ENCODE peak calls at places on chromosomes 3 and 15, in ten cellular contexts. G is fibroblast of lung; Z is ovary; H is choroid plexus epithelial cell; C is mesendoderm; P is kidney; T is A549; Y is lower leg skin; S is cardiac fibroblast; Q is naive thymus-derived CD4-positive, alpha-beta T cell. I is an unnamed sample.

GRCh38 chr15:26628071-26628470 is 144.8 kb downstream of the GABRB3 start:
- DNase-seq in P (no peak), S (no peak), T (peak; percentile 54), G (no peak), Q (no peak), Y (no peak), C (peak; percentile 33), Z (no peak), H (no peak), I (no peak)

GRCh38 chr3:189363856-189364255 is 192.1 kb downstream of the TPRG1 start:
- DNase-seq in P (no peak), T (no peak), Z (no peak), H (peak; percentile 25), Q (no peak), Y (no peak), C (no peak), S (peak; percentile 75), G (peak; percentile 57), I (no peak)

GRCh38 chr3:71803248-71803647 is 18.3 kb upstream of the PROK2 start:
- DNase-seq in Y (no peak), H (no peak), P (no peak), C (peak; percentile 41), T (no peak), Z (no peak), S (no peak), Q (no peak), G (no peak), I (no peak)

GRCh38 chr3:15113468-15113867 is 14.5 kb upstream of the RBSN start:
- DNase-seq in S (no peak), H (no peak), T (no peak), Z (no peak), G (no peak), P (no peak), C (no peak), Y (no peak), Q (no peak), I (no peak)

GRCh38 chr3:197541756-197542539 is 13.8 kb downstream of the BDH1 start:
- DNase-seq in S (peak; percentile 88), T (no peak), G (peak; percentile 72), Y (peak; percentile 87), Z (peak; percentile 49), H (peak; percentile 93), C (peak; percentile 85), P (no peak), Q (no peak), I (peak; percentile 81)

GRCh38 chr3:188282871-188283270 is 128.9 kb downstream of the LPP start:
- DNase-seq in P (no peak), Z (no peak), C (no peak), H (no peak), Y (no peak), T (no peak), S (no peak), Q (no peak), G (no peak), I (no peak)

GRCh38 chr15:100355342-100355741 is 13.6 kb upstream of the ADAMTS17 start:
- DNase-seq in S (no peak), T (no peak), H (no peak), Y (no peak), G (no peak), Q (no peak), Z (no peak), P (no peak), C (no peak), I (no peak)

GRCh38 chr15:60721706-60722105 is 242.8 kb upstream of the ICE2 start:
- DNase-seq in C (no peak), Y (no peak), G (peak; percentile 64), Q (no peak), T (no peak), P (no peak), H (peak; percentile 62), Z (no peak), S (no peak), I (no peak)

GRCh38 chr3:42749753-42750231 is 23.3 kb downstream of the CCDC13 start:
- DNase-seq in Q (no peak), P (no peak), G (peak; percentile 30), T (peak; percentile 28), Z (no peak), C (peak; percentile 92), H (peak; percentile 43), S (peak; percentile 15), Y (peak; percentile 81), I (no peak)

GRCh38 chr3:8488436-8488835 is 13.2 kb upstream of the LMCD1 start:
- DNase-seq in S (no peak), Z (no peak), T (peak; percentile 35), Q (no peak), P (no peak), Y (no peak), G (no peak), H (peak; percentile 6), C (no peak), I (no peak)

GRCh38 chr3:77489216-77489615 is 449.3 kb downstream of the ROBO2 start:
- DNase-seq in P (no peak), C (peak; percentile 32), G (no peak), S (no peak), Y (no peak), Z (no peak), H (peak; percentile 2), T (no peak), Q (no peak), I (no peak)

GRCh38 chr3:64574194-64574593 is 113.6 kb downstream of the ADAMTS9 start:
- DNase-seq in C (no peak), T (no peak), S (no peak), Y (no peak), H (no peak), Z (no peak), G (no peak), Q (no peak), P (no peak), I (no peak)

GRCh38 chr3:72288955-72289707 is 504.2 kb upstream of the PROK2 start:
- DNase-seq in G (peak; percentile 71), S (peak; percentile 84), Z (no peak), P (peak; percentile 78), C (peak; percentile 34), H (peak; percentile 63), Y (peak; percentile 87), Q (no peak), T (no peak), I (no peak)

GRCh38 chr15:68114356-68114755 is 60.2 kb downstream of the PIAS1 start:
- DNase-seq in S (peak; percentile 23), Q (no peak), G (peak; percentile 40), Z (no peak), C (no peak), T (no peak), Y (no peak), P (no peak), H (peak; percentile 61), I (no peak)

DNA sequence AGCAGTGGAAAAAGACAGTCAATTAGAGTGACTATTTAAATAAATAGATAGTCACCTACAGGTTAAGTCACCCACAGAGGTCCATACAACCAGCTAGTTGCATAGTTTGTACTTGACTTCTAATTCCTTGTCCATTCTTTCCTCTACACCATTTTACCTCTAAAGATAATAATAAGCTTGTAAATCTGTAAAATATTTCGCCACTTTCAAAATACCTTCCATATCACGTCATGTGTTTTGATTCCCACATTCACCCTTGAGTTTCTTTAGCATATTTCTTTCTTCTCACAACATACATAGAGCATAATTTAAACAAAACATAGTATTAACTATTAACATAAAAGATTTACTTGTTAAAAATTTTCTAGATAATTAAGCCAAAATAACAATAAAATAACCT is 689.6 kb downstream of the MECOM start:
- DNase-seq in Z (no peak), H (peak; percentile 49), G (no peak), Y (no peak), Q (no peak), S (no peak), C (no peak), P (no peak), T (no peak), I (no peak)
- H3K4me3 ChIP-seq in Z (no peak overlapping the region), H (no peak overlapping the region), G (no peak overlapping the region), Y (no peak overlapping the region), Q (no peak overlapping the region), S (no peak overlapping the region), C (no peak overlapping the region), P (no peak overlapping the region), T (no peak overlapping the region), I (no peak overlapping the region)

GRCh38 chr3:23198801-23199200 is 4.3 kb upstream of the UBE2E2 start:
- DNase-seq in Q (no peak), P (no peak), C (no peak), Z (no peak), S (peak; percentile 14), H (peak; percentile 11), G (peak; percentile 61), Y (no peak), T (no peak), I (no peak)
- H3K4me3 ChIP-seq in Q (no peak overlapping the region), P (no peak overlapping the region), C (no peak overlapping the region), Z (no peak overlapping the region), S (no peak overlapping the region), H (no peak overlapping the region), G (no peak overlapping the region), Y (no peak overlapping the region), T (no peak overlapping the region), I (no peak overlapping the region)

DNA sequence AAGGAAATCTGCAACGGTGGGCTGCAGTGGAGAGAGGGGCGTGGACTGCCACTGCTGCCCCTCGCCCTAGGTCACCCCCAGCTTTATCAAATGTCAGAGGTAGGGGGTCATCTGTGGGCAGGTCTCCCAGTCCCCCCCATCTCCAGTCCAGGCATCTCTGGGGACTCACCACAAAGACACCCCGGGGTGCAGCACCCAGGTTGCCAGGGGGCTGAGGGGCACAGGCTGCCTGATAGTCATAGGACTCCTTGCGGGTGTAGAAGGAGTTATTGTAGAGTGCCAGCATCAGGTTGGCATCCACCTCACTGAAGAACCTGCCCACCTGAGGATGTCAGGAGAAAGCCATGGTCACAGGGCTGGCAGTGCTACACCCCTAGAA is 6.5 kb upstream of the TMEM115 start:
- DNase-seq in H (no peak), Z (no peak), Y (no peak), S (no peak), G (no peak), P (no peak), Q (no peak), C (no peak), T (no peak), I (no peak)
- H3K4me3 ChIP-seq in H (no peak overlapping the region), Z (no peak overlapping the region), Y (peak overlapping the region; percentile 32), S (no peak overlapping the region), G (no peak overlapping the region), P (peak overlapping the region; percentile 70), Q (peak overlapping the region; percentile 99), C (no peak overlapping the region), T (no peak overlapping the region), I (no peak overlapping the region)

GRCh38 chr3:134374791-134375541 is 719 bp upstream of the AMOTL2 start:
- DNase-seq in S (no peak), Z (peak; percentile 71), T (peak; percentile 61), C (peak; percentile 99), P (peak; percentile 83), Y (peak; percentile 86), Q (no peak), H (peak; percentile 40), G (no peak), I (peak; percentile 79)

GRCh38 chr3:134371542-134372324 is 2.5 kb downstream of the AMOTL2 start:
- DNase-seq in G (no peak), Y (peak; percentile 70), S (no peak), H (peak; percentile 51), P (peak; percentile 41), Z (no peak), Q (no peak), T (no peak), C (peak; percentile 78), I (peak; percentile 26)

GRCh38 chr3:134372405-134373277 is 1.6 kb downstream of the AMOTL2 start:
- DNase-seq in Q (no peak), T (no peak), Z (no peak), G (no peak), P (peak; percentile 64), H (no peak), S (no peak), C (no peak), Y (no peak), I (no peak)

GRCh38 chr3:134373942-134374790 is at the start of gene AMOTL2:
- DNase-seq in H (peak; percentile 98), Z (peak; percentile 89), G (peak; percentile 93), Q (no peak), C (peak; percentile 99), S (peak; percentile 98), P (peak; percentile 97), T (peak; percentile 90), Y (peak; percentile 97), I (peak; percentile 96)

GRCh38 chr3:134373278-134373941 is 837 bp downstream of the AMOTL2 start:
- DNase-seq in Y (peak; percentile 96), T (no peak), Z (peak; percentile 87), C (peak; percentile 96), Q (no peak), S (peak; percentile 94), H (peak; percentile 94), G (peak; percentile 93), P (peak; percentile 95), I (peak; percentile 85)
- H3K4me3 ChIP-seq in Y (peak overlapping the region; percentile 79), T (peak overlapping the region; percentile 74), Z (peak overlapping the region; percentile 62), C (peak overlapping the region; percentile 79), Q (no peak overlapping the region), S (peak overlapping the region; percentile 96), H (peak overlapping the region; percentile 91), G (peak overlapping the region; percentile 55), P (peak overlapping the region; percentile 64), I (peak overlapping the region; percentile 86)